ENCODE peak calls at places on chromosome 7, in ten cellular contexts. M is mucosa of descending colon, Q is foreskin fibroblast, F is A549, V is fibroblast of pulmonary artery, B is AG04450, G is GM23338, L is heart left ventricle, R is heart right ventricle, U is fibroblast of lung. E is an unnamed sample.

GRCh38 chr7:131879424-131879823 is 323.0 kb upstream of the PODXL start:
- DNase-seq in U (no peak), V (no peak), B (no peak), G (no peak), Q (no peak), R (no peak), M (no peak), F (no peak), L (no peak), E (no peak)

GRCh38 chr7:176786-177185 is 15.6 kb upstream of the FAM20C start:
- DNase-seq in F (no peak), R (no peak), G (no peak), U (no peak), M (no peak), V (no peak), Q (no peak), L (no peak), B (no peak), E (no peak)

GRCh38 chr7:47946581-47947354 is 1.5 kb downstream of the PKD1L1 start:
- DNase-seq in L (no peak), R (no peak), G (no peak), M (no peak), B (no peak), V (no peak), F (no peak), U (no peak), Q (no peak), E (no peak)

GRCh38 chr7:18610331-18610948 is 114.9 kb downstream of the HDAC9 start:
- DNase-seq in R (no peak), L (no peak), Q (peak; percentile 36), V (peak; percentile 32), U (peak; percentile 5), M (peak; percentile 65), F (peak; percentile 48), B (no peak), G (peak; percentile 84), E (peak; percentile 19)

GRCh38 chr7:141785711-141786552 is 4.1 kb upstream of the TAS2R5 start:
- DNase-seq in Q (peak; percentile 66), G (peak; percentile 76), L (no peak), V (peak; percentile 72), R (no peak), M (peak; percentile 46), B (peak; percentile 16), F (peak; percentile 64), U (peak; percentile 41), E (peak; percentile 63)

GRCh38 chr7:106047818-106048490 is 64.2 kb downstream of the SYPL1 start:
- DNase-seq in Q (no peak), G (no peak), M (no peak), U (no peak), R (no peak), B (no peak), F (no peak), L (no peak), V (no peak), E (no peak)

GRCh38 chr7:25025218-25025671 is 45.3 kb upstream of the OSBPL3 start:
- DNase-seq in L (no peak), V (peak; percentile 86), R (no peak), M (no peak), F (peak; percentile 61), Q (peak; percentile 90), B (peak; percentile 74), U (peak; percentile 95), G (no peak), E (peak; percentile 79)

GRCh38 chr7:100044719-100045118 is 4.9 kb upstream of the ZSCAN21 start:
- DNase-seq in M (peak; percentile 59), G (no peak), V (no peak), U (no peak), F (peak; percentile 32), Q (no peak), R (no peak), L (no peak), B (no peak), E (no peak)

GRCh38 chr7:85172530-85172941 is 14.3 kb downstream of the SEMA3D start:
- DNase-seq in G (no peak), V (peak; percentile 89), B (peak; percentile 69), Q (peak; percentile 89), L (no peak), M (peak; percentile 17), F (no peak), U (peak; percentile 93), R (no peak), E (peak; percentile 89)

GRCh38 chr7:40866601-40867000 is 731.8 kb downstream of the SUGCT start:
- DNase-seq in U (peak; percentile 34), G (peak; percentile 29), R (no peak), Q (no peak), L (no peak), F (peak; percentile 3), V (peak; percentile 39), B (no peak), M (no peak), E (peak; percentile 45)

GRCh38 chr7:54709283-54709682 is 49.7 kb downstream of the SEC61G start:
- DNase-seq in L (no peak), M (no peak), R (no peak), V (no peak), U (no peak), G (no peak), Q (no peak), F (no peak), B (no peak), E (no peak)

GRCh38 chr7:18174996-18175395 is 147.3 kb upstream of the PRPS1L1 start:
- DNase-seq in R (no peak), M (no peak), G (no peak), L (no peak), B (no peak), Q (no peak), F (no peak), U (no peak), V (no peak), E (no peak)

GRCh38 chr7:159310457-159311171 is 165.9 kb upstream of the VIPR2 start:
- DNase-seq in Q (no peak), L (no peak), B (no peak), R (no peak), G (no peak), V (no peak), U (no peak), M (no peak), F (no peak), E (no peak)

GRCh38 chr7:70460562-70460961 is 671.4 kb upstream of the GALNT17 start:
- DNase-seq in R (no peak), U (no peak), Q (no peak), M (no peak), F (no peak), G (no peak), L (no peak), B (no peak), V (no peak), E (no peak)

GRCh38 chr7:36639826-36640225 is 84.5 kb downstream of the AOAH start:
- DNase-seq in B (no peak), R (no peak), Q (no peak), F (no peak), G (no peak), L (no peak), U (no peak), M (no peak), V (no peak), E (no peak)

GRCh38 chr7:123680580-123680979 is 24.9 kb downstream of the LMOD2 start:
- DNase-seq in L (no peak), G (no peak), R (no peak), U (no peak), B (no peak), M (no peak), Q (no peak), V (no peak), F (no peak), E (no peak)

GRCh38 chr7:156892086-156892800 is 740 bp downstream of the LMBR1 start:
- DNase-seq in R (peak; percentile 60), U (no peak), G (peak; percentile 83), B (no peak), Q (peak; percentile 45), F (peak; percentile 63), M (peak; percentile 64), V (peak; percentile 32), L (peak; percentile 73), E (no peak)

GRCh38 chr7:117015258-117016184 is 62.2 kb downstream of the ST7 start:
- DNase-seq in B (no peak), V (no peak), G (no peak), U (no peak), F (no peak), L (no peak), Q (no peak), R (no peak), M (no peak), E (no peak)

GRCh38 chr7:24722386-24723177 is 34.7 kb downstream of the GSDME start:
- DNase-seq in Q (peak; percentile 63), U (peak; percentile 44), F (peak; percentile 42), L (no peak), R (no peak), G (peak; percentile 66), V (peak; percentile 73), B (no peak), M (no peak), E (peak; percentile 52)

GRCh38 chr7:2717293-2717904 is 29.4 kb downstream of the AMZ1 start:
- DNase-seq in G (no peak), M (peak; percentile 85), Q (peak; percentile 44), F (no peak), U (no peak), L (no peak), B (no peak), V (peak; percentile 68), R (no peak), E (peak; percentile 55)

GRCh38 chr7:141872931-141873330 is 31.6 kb upstream of the PRSS37 start:
- DNase-seq in F (no peak), L (no peak), G (no peak), B (no peak), R (no peak), Q (no peak), M (no peak), U (no peak), V (no peak), E (no peak)

GRCh38 chr7:114426824-114427223 is 12.2 kb downstream of the FOXP2 start:
- DNase-seq in G (peak; percentile 56), V (peak; percentile 55), B (no peak), R (no peak), U (peak; percentile 20), F (peak; percentile 41), Q (peak; percentile 39), M (no peak), L (no peak), E (peak; percentile 37)
- TF ChIP-seq CTCF in G (peak; percentile 57), V (peak; percentile 46), B (peak; percentile 55), R (peak; percentile 41), U (peak; percentile 53), F (peak; percentile 52), Q (peak; percentile 42), M (no peak), L (peak; percentile 21), E (peak; percentile 58)

GRCh38 chr7:1591876-1592275 is 22.0 kb upstream of the PSMG3 start:
- DNase-seq in G (no peak), B (no peak), R (no peak), Q (no peak), V (no peak), L (no peak), F (no peak), U (no peak), M (no peak), E (no peak)
- H3K4me3 ChIP-seq in G (no peak overlapping the region), B (no peak overlapping the region), R (no peak overlapping the region), Q (no peak overlapping the region), V (no peak overlapping the region), L (no peak overlapping the region), F (no peak overlapping the region), U (no peak overlapping the region), M (no peak overlapping the region), E (no peak overlapping the region)

GRCh38 chr7:137488038-137488437 is 144.5 kb upstream of the PTN start:
- DNase-seq in F (no peak), L (no peak), U (peak; percentile 21), Q (peak; percentile 27), R (no peak), V (peak; percentile 29), G (peak; percentile 34), M (no peak), B (no peak), E (peak; percentile 29)
- TF ChIP-seq CTCF in F (no peak), L (peak; percentile 15), U (no peak), Q (peak; percentile 28), R (peak; percentile 38), V (peak; percentile 25), G (peak; percentile 63), M (no peak), B (peak; percentile 55), E (peak; percentile 36)

GRCh38 chr7:50317221-50317678 is 12.7 kb downstream of the IKZF1 start:
- DNase-seq in L (no peak), V (no peak), M (no peak), G (no peak), B (no peak), R (no peak), F (no peak), U (no peak), Q (no peak), E (no peak)
- H3K4me3 ChIP-seq in L (no peak overlapping the region), V (no peak overlapping the region), M (no peak overlapping the region), G (no peak overlapping the region), B (no peak overlapping the region), R (no peak overlapping the region), F (no peak overlapping the region), U (no peak overlapping the region), Q (no peak overlapping the region), E (no peak overlapping the region)

E was measured in astrocyte of the spinal cord.